ENCODE peak calls at places on chromosome 13, in six cellular contexts. Q, G, V, O, R and U are unnamed samples.

GRCh38 chr13:109794095-109794494 is 7.7 kb upstream of the IRS2 start:
- DNase-seq in Q (peak), G (no peak), V (no peak), O (no peak), R (no peak), U (no peak)

GRCh38 chr13:100646030-100646673 is 28.4 kb downstream of the TMTC4 start:
- DNase-seq in Q (peak), G (peak), V (no peak), O (peak), R (peak), U (no peak)

GRCh38 chr13:47326061-47326460 is 429.2 kb upstream of the HTR2A start:
- DNase-seq in Q (no peak), G (no peak), V (no peak), O (peak), R (no peak), U (no peak)

GRCh38 chr13:105894711-105895110 is 640.8 kb downstream of the EFNB2 start:
- DNase-seq in Q (no peak), G (no peak), V (no peak), O (no peak), R (no peak), U (no peak)

GRCh38 chr13:92097337-92097903 is 699.0 kb downstream of the GPC5 start:
- DNase-seq in Q (no peak), G (no peak), V (no peak), O (no peak), R (no peak), U (no peak)

GRCh38 chr13:91162180-91162579 is 185.3 kb upstream of the MIR17HG start:
- DNase-seq in Q (peak), G (no peak), V (no peak), O (no peak), R (no peak), U (no peak)

GRCh38 chr13:35822666-35823065 is 308.5 kb downstream of the DCLK1 start:
- DNase-seq in Q (no peak), G (no peak), V (no peak), O (no peak), R (no peak), U (no peak)

GRCh38 chr13:113954046-113954841 is 19.6 kb downstream of the C13orf46 start:
- DNase-seq in Q (no peak), G (no peak), V (no peak), O (no peak), R (no peak), U (no peak)

GRCh38 chr13:27919299-27919933 is 384 bp upstream of the PDX1 start:
- DNase-seq in Q (no peak), G (no peak), V (no peak), O (no peak), R (no peak), U (no peak)

GRCh38 chr13:98820744-98821371 is 68.4 kb upstream of the SLC15A1 start:
- DNase-seq in Q (no peak), G (no peak), V (no peak), O (no peak), R (no peak), U (no peak)

GRCh38 chr13:75222031-75222430 is 259.9 kb downstream of the TBC1D4 start:
- DNase-seq in Q (no peak), G (peak), V (no peak), O (peak), R (no peak), U (no peak)

GRCh38 chr13:48412881-48413351 is at the start of gene LPAR6:
- DNase-seq in Q (no peak), G (peak), V (no peak), O (peak), R (peak), U (no peak)

GRCh38 chr13:47831265-47831664 is 169.8 kb downstream of the SUCLA2 start:
- DNase-seq in Q (no peak), G (no peak), V (no peak), O (peak), R (no peak), U (no peak)

GRCh38 chr13:93603043-93603442 is 376.4 kb downstream of the GPC6 start:
- DNase-seq in Q (no peak), G (peak), V (peak), O (peak), R (no peak), U (no peak)

GRCh38 chr13:26075498-26075897 is 23.7 kb upstream of the SHISA2 start:
- DNase-seq in Q (no peak), G (no peak), V (no peak), O (no peak), R (no peak), U (no peak)

DNA sequence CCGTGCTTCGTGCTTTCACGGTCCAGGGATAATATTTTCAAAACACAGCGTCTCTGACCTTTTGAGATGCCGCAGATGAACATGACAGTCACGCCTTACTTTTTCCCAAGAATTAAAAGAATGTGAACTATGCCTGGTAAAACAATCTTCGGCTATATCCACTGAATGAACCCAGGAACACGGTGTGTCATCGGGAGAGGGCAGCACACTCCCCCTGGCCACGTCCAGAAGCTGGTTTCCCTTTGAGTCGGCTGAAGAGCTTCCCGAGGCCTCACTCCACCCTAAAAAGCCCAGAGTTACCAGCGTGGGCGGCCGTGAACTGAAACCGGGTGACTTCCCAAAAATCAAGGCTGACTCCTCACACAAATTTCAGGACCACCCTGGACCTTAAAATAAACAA is 22.9 kb upstream of the SHISA2 start:
- DNase-seq in Q (no peak), G (no peak), V (no peak), O (peak), R (no peak), U (no peak)
- TF ChIP-seq CTCF in Q (no peak), G (peak), V (no peak), O (peak), R (no peak), U (no peak)

GRCh38 chr13:24724714-24725113 is 39.3 kb upstream of the RNF17 start:
- DNase-seq in Q (no peak), G (no peak), V (no peak), O (no peak), R (no peak), U (no peak)

GRCh38 chr13:24723206-24723605 is 40.8 kb upstream of the RNF17 start:
- DNase-seq in Q (no peak), G (no peak), V (no peak), O (no peak), R (no peak), U (no peak)

GRCh38 chr13:24727731-24728601 is 36.0 kb upstream of the RNF17 start:
- DNase-seq in Q (peak), G (peak), V (peak), O (peak), R (peak), U (peak)

DNA sequence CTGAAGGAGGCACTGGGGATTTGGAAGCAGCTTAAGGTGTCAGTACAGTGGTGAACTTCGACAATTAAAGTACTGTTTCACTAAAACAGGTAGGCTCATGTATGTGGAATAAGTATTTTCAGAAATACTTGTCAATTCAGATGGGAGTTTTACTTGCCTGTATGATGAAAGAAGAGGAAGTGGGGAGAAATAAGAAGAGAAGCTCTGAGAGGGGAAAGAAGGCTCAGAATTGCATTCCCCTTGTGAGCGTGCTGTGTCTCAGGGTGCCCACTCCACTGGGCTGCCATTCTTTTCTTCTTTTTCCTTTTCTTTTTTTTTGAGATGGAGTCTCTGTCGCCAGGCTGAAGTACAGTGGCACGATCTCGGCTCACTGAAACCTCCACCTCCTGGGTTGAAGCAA is 38.6 kb upstream of the RNF17 start:
- DNase-seq in Q (no peak), G (no peak), V (no peak), O (no peak), R (no peak), U (no peak)
- TF ChIP-seq CTCF in Q (no peak), G (no peak), V (no peak), O (no peak), R (no peak), U (no peak)

GRCh38 chr13:43895940-43896339 is 16.2 kb downstream of the LACC1 start:
- DNase-seq in Q (no peak), G (no peak), V (peak), O (no peak), R (no peak), U (no peak)

GRCh38 chr13:43894438-43894837 is 14.7 kb downstream of the LACC1 start:
- DNase-seq in Q (no peak), G (no peak), V (no peak), O (no peak), R (no peak), U (no peak)
- TF ChIP-seq CTCF in Q (no peak), G (no peak), V (peak), O (peak), R (peak), U (peak)

GRCh38 chr13:39506559-39507390 is 96.2 kb downstream of the LHFPL6 start:
- DNase-seq in Q (no peak), G (no peak), V (peak), O (peak), R (no peak), U (no peak)
- TF ChIP-seq CTCF in Q (no peak), G (no peak), V (no peak), O (no peak), R (no peak), U (no peak)

GRCh38 chr13:29846475-29847256 is 3.8 kb downstream of the UBL3 start:
- DNase-seq in Q (no peak), G (no peak), V (no peak), O (peak), R (no peak), U (no peak)

GRCh38 chr13:29844441-29844840 is 6.0 kb downstream of the UBL3 start:
- DNase-seq in Q (no peak), G (no peak), V (no peak), O (peak), R (no peak), U (no peak)

GRCh38 chr13:29849071-29849541 is 1.3 kb downstream of the UBL3 start:
- DNase-seq in Q (no peak), G (no peak), V (no peak), O (peak), R (peak), U (no peak)

GRCh38 chr13:29847501-29847983 is 2.9 kb downstream of the UBL3 start:
- DNase-seq in Q (no peak), G (no peak), V (no peak), O (peak), R (no peak), U (no peak)

DNA sequence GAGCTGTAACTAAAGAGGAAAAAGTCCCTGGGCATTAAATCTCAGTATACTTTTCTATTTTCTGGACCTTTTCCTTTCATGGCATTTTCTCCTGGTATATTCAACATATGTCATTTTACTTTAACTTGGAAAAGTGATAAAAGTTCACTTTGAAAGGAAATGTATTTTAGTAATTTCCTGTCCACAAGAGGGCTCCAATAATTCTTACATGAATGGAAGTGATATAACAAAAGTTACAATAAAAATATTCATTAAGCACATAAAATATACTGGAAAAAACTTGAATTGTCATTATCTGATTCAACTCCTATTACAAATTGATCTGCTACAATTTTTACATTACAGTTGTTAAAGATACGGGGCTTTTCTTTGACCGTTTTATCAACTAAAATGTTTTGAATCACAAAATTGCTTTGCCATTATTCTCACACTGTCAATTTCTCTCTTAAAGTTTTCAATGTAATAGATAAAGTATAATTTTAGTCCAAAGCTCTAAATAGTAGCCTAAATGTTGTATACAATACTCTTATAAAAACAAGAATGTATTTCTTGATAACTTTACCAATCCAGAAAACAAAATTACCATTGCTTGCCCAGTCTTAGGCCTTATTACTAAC is 4.9 kb downstream of the UBL3 start:
- DNase-seq in Q (no peak), G (no peak), V (no peak), O (peak), R (no peak), U (no peak)
- TF ChIP-seq CTCF in Q (no peak), G (peak), V (peak), O (peak), R (no peak), U (peak)

GRCh38 chr13:70714993-70715392 is 606.7 kb upstream of the KLHL1 start:
- DNase-seq in Q (no peak), G (no peak), V (no peak), O (no peak), R (no peak), U (no peak)
- TF ChIP-seq CTCF in Q (no peak), G (peak), V (no peak), O (no peak), R (peak), U (no peak)

DNA sequence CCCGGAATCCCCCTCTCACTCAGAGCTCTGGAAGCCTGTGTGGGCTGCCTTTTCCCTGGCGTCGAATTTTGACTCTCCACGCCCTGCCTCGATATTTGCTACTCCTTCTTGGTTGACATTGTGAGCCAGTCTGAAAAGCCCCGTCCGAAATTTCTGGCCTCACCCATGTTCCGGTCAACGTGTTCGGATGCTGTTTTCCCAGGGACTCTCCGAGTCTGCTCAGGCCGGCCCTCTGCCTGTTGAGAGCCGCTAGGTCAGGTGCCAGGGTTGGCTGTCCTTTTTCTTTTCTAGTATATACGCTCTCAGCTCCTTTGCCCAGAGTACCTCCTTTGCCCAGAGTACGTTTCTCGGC is 6.8 kb upstream of the DGKH start:
- DNase-seq in Q (peak), G (no peak), V (no peak), O (peak), R (peak), U (peak)
- TF ChIP-seq CTCF in Q (no peak), G (peak), V (peak), O (peak), R (no peak), U (peak)

GRCh38 chr13:108325863-108326262 is 56.3 kb downstream of the TNFSF13B start:
- DNase-seq in Q (no peak), G (no peak), V (no peak), O (no peak), R (no peak), U (no peak)

GRCh38 chr13:108326318-108326717 is 56.8 kb downstream of the TNFSF13B start:
- DNase-seq in Q (no peak), G (no peak), V (no peak), O (no peak), R (no peak), U (no peak)

GRCh38 chr13:108322206-108322824 is 52.8 kb downstream of the TNFSF13B start:
- DNase-seq in Q (no peak), G (peak), V (peak), O (peak), R (no peak), U (no peak)
- TF ChIP-seq CTCF in Q (peak), G (peak), V (peak), O (peak), R (peak), U (peak)

GRCh38 chr13:21181671-21182070 is 5.2 kb downstream of the MRPL57 start:
- DNase-seq in Q (no peak), G (no peak), V (no peak), O (no peak), R (no peak), U (no peak)

GRCh38 chr13:21171420-21171819 is 4.9 kb downstream of the SKA3 start:
- DNase-seq in Q (no peak), G (no peak), V (no peak), O (no peak), R (no peak), U (no peak)

GRCh38 chr13:21176982-21177284 is 475 bp downstream of the MRPL57 start:
- DNase-seq in Q (no peak), G (no peak), V (no peak), O (no peak), R (no peak), U (no peak)

GRCh38 chr13:21175656-21176194 is 627 bp downstream of the SKA3 start:
- DNase-seq in Q (no peak), G (no peak), V (no peak), O (peak), R (no peak), U (no peak)

GRCh38 chr13:21176195-21176981 is at the start of the genes MRPL57 and SKA3:
- DNase-seq in Q (peak), G (peak), V (peak), O (peak), R (peak), U (peak)
- TF ChIP-seq CTCF in Q (no peak), G (no peak), V (no peak), O (peak), R (no peak), U (peak)

DNA sequence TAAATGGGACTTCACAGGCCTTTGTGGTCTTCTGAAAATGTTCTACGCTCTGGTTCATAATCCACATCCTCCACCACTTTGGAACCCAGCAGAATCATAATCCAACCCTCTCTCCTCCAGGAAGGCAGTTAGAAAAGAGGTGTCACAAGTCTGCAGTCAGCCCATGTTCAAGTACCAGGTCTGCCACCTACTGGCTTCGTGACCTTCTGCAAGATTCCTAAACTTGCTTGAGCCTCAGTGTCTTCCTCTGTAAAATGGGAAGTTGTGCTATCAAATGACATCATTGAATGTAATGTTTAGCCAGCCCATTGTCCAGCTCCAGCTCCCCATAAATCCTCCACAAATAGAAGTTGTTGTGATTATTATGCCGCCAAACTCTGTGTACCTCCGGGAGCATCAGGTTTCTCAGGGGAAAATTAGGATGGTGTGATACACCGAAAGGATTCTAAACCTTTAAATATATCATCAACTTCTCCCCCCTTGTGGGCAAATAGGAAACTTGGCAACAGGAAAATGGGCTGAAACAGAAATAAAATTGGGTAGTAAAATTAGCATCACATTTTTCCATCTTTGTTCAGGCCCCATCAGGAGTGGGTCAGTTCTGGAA is 109.7 kb downstream of the NUFIP1 start:
- DNase-seq in Q (no peak), G (no peak), V (no peak), O (peak), R (no peak), U (no peak)
- TF ChIP-seq CTCF in Q (no peak), G (peak), V (peak), O (peak), R (peak), U (no peak)